ENCODE peak calls at places on chromosomes 6 and 20, in nine cellular contexts. U is right lobe of liver, D is pancreas, Q is body of pancreas, E is RWPE2, O is left lung, A is GM23338, P is Panc1, S is A549. H is an unnamed sample.

GRCh38 chr6:161305860-161306259 is 32.0 kb upstream of the AGPAT4 start:
- ATAC-seq in A (no peak), U (no peak), S (no peak), E (no peak), Q (no peak), D (no peak), P (no peak), O (no peak), H (no peak)

GRCh38 chr6:125203395-125203794 is 49.8 kb downstream of the TPD52L1 start:
- ATAC-seq in E (no peak), Q (peak; percentile 49), S (peak; percentile 52), A (peak; percentile 62), D (peak; percentile 59), O (no peak), U (peak; percentile 83), P (no peak), H (no peak)

GRCh38 chr6:24888967-24889366 is 46.8 kb downstream of the RIPOR2 start:
- ATAC-seq in P (no peak), U (no peak), S (no peak), E (no peak), O (no peak), D (no peak), Q (no peak), A (peak; percentile 66), H (no peak)

GRCh38 chr6:33731751-33732282 is 14.9 kb downstream of the IP6K3 start:
- ATAC-seq in S (no peak), A (no peak), U (peak; percentile 80), D (peak; percentile 63), E (no peak), P (no peak), O (peak; percentile 74), Q (no peak), H (no peak)

GRCh38 chr6:163356324-163356723 is 58.2 kb upstream of the QKI start:
- ATAC-seq in Q (no peak), S (peak; percentile 43), O (peak; percentile 75), A (peak; percentile 93), P (peak; percentile 73), E (peak; percentile 58), D (peak; percentile 73), U (peak; percentile 55), H (peak; percentile 46)

GRCh38 chr20:47304287-47304686 is 52.2 kb downstream of the ZMYND8 start:
- ATAC-seq in E (peak; percentile 45), O (peak; percentile 67), P (peak; percentile 82), S (peak; percentile 79), Q (peak; percentile 59), A (peak; percentile 19), D (peak; percentile 79), U (peak; percentile 59), H (peak; percentile 38)

GRCh38 chr20:45113865-45114264 is 1.1 kb downstream of the WFDC5 start:
- ATAC-seq in A (no peak), U (no peak), E (no peak), S (no peak), Q (no peak), O (no peak), P (no peak), D (no peak), H (no peak)

GRCh38 chr20:8933391-8933807 is 135.5 kb upstream of the PLCB4 start:
- ATAC-seq in Q (peak; percentile 30), D (no peak), O (no peak), E (no peak), S (no peak), P (no peak), A (peak; percentile 53), U (no peak), H (peak; percentile 76)

GRCh38 chr6:169164451-169164850 is 89.2 kb downstream of the THBS2 start:
- ATAC-seq in Q (no peak), U (no peak), A (no peak), E (no peak), D (no peak), P (no peak), O (no peak), S (no peak), H (no peak)

GRCh38 chr6:122129313-122130025 is 270.0 kb upstream of the HSF2 start:
- ATAC-seq in U (no peak), S (no peak), P (no peak), A (no peak), O (no peak), E (no peak), Q (no peak), D (no peak), H (no peak)

GRCh38 chr6:155676346-155676745 is 220.7 kb upstream of the NOX3 start:
- ATAC-seq in O (no peak), U (no peak), E (no peak), D (no peak), Q (no peak), A (no peak), P (no peak), S (no peak), H (no peak)

GRCh38 chr6:109347779-109348178 is 34.5 kb downstream of the CD164 start:
- ATAC-seq in P (no peak), O (no peak), Q (no peak), A (no peak), U (peak; percentile 24), E (no peak), D (no peak), S (no peak), H (no peak)

GRCh38 chr20:46551508-46552280 is 1.2 kb upstream of the OCSTAMP start:
- ATAC-seq in D (no peak), P (no peak), S (no peak), Q (no peak), E (peak; percentile 9), O (no peak), A (peak; percentile 71), U (no peak), H (no peak)

GRCh38 chr20:55086421-55086820 is 611.0 kb downstream of the DOK5 start:
- ATAC-seq in P (no peak), D (no peak), O (no peak), A (no peak), E (no peak), Q (no peak), U (no peak), S (no peak), H (no peak)

GRCh38 chr20:438581-439469 is 23.5 kb downstream of the TBC1D20 start:
- ATAC-seq in A (no peak), E (no peak), O (peak; percentile 35), P (no peak), D (no peak), U (peak; percentile 11), Q (no peak), S (no peak), H (peak; percentile 7)

GRCh38 chr20:6040958-6041807 is 12.7 kb downstream of the LRRN4 start:
- ATAC-seq in A (peak; percentile 87), S (no peak), Q (no peak), E (no peak), D (no peak), P (no peak), O (no peak), U (no peak), H (no peak)

GRCh38 chr20:51321343-51322163 is 221.0 kb downstream of the NFATC2 start:
- ATAC-seq in D (no peak), O (no peak), E (no peak), S (no peak), U (no peak), Q (no peak), P (no peak), A (no peak), H (no peak)

GRCh38 chr20:51315390-51315789 is 227.1 kb downstream of the NFATC2 start:
- ATAC-seq in O (no peak), U (no peak), P (no peak), E (no peak), Q (no peak), S (no peak), D (no peak), A (no peak), H (no peak)

GRCh38 chr20:51319522-51319921 is 223.0 kb downstream of the NFATC2 start:
- ATAC-seq in O (no peak), E (no peak), U (no peak), D (peak; percentile 53), A (no peak), S (no peak), P (no peak), Q (no peak), H (no peak)

GRCh38 chr20:51322164-51322707 is 220.3 kb downstream of the NFATC2 start:
- ATAC-seq in O (no peak), P (no peak), D (no peak), Q (no peak), U (no peak), S (no peak), E (no peak), A (no peak), H (no peak)

GRCh38 chr20:51318058-51318960 is 224.2 kb downstream of the NFATC2 start:
- ATAC-seq in E (peak; percentile 8), P (peak; percentile 76), A (peak; percentile 97), Q (peak; percentile 47), O (peak; percentile 33), U (peak; percentile 58), D (peak; percentile 59), S (peak; percentile 84), H (no peak)
- TF ChIP-seq CTCF in E (peak; percentile 80), P (peak; percentile 85), A (peak; percentile 96), Q (peak; percentile 52), O (no peak), U (peak; percentile 36), D (peak; percentile 33), S (peak; percentile 43), H (no peak)

GRCh38 chr6:42136508-42137191 is 5.8 kb downstream of the C6orf132 start:
- ATAC-seq in P (peak; percentile 63), S (peak; percentile 55), Q (peak; percentile 36), U (no peak), E (peak; percentile 65), D (peak; percentile 18), O (peak; percentile 35), A (peak; percentile 76), H (no peak)
- H3K4me3 ChIP-seq in P (peak overlapping the region; percentile 0), S (no peak overlapping the region), Q (no peak overlapping the region), U (no peak overlapping the region), E (no peak overlapping the region), D (no peak overlapping the region), O (no peak overlapping the region), A (peak overlapping the region; percentile 43), H (no peak overlapping the region)

GRCh38 chr20:36231331-36231730 is 4.9 kb upstream of the AAR2 start:
- ATAC-seq in U (no peak), Q (no peak), D (no peak), A (peak; percentile 64), E (no peak), S (no peak), P (no peak), O (no peak), H (no peak)
- TF ChIP-seq CTCF in U (no peak), Q (no peak), D (no peak), A (peak; percentile 18), E (no peak), S (no peak), P (no peak), O (no peak), H (no peak)

DNA sequence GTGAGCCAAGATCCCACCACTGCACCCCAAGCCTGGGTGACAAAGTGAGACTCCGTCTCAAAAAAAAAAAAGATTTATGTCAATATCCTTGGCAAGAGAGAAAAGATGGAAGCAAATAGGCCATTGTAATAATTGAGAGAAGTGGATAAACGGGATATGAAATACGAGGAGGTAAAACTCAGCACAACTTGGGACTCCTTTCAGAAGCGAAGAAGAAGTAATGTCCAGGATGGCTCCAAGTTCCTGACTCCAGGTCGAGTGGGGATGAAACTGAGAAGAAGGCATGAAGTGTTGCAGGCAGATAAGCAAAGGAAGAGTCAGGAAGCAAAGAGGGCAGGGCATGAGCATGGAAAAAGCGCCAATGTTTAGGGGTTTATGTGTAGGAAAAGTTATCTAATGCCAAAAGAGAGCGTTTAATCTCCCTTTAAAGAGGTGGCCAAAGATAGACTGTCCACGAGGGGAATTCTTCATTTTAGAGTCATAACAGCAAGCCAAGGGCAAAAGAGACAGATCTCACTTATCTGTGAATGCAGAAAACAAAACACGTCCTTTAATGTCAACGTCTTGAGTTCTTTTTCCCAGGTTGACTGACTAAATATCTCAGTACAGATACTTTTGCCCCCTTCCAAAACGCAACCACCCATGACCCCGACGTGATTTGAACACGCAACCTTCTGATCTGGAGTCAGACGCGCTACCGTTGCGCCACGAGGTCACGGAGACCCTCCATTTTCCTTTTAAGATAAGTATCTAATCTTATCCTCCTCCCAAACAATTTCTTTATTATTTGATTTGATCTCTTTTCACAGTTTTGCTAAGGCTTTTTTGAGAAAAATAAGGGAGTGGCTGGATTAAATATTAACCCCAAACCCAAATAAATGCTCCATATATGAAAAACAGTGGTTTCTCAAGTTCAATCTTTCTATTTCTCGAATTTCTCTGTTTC is 46.3 kb upstream of the BTN3A2 start:
- ATAC-seq in S (no peak), A (peak; percentile 17), Q (no peak), P (peak; percentile 56), E (no peak), D (no peak), U (no peak), O (no peak), H (no peak)
- H3K4me3 ChIP-seq in S (no peak overlapping the region), A (peak overlapping the region; percentile 73), Q (no peak overlapping the region), P (peak overlapping the region; percentile 71), E (no peak overlapping the region), D (no peak overlapping the region), U (no peak overlapping the region), O (no peak overlapping the region), H (no peak overlapping the region)